ENCODE peak calls at places on chromosomes 1 and 21, in six cellular contexts. G, A, N, S, K and R are unnamed samples.

GRCh38 chr1:202578565-202578964 is 131.7 kb downstream of the SYT2 start:
- DNase-seq in N (no peak), G (peak; percentile 58), A (no peak), K (no peak), S (no peak), R (no peak)

GRCh38 chr21:25234857-25235801 is 372.2 kb downstream of the MRPL39 start:
- DNase-seq in G (no peak), K (no peak), N (no peak), A (no peak), S (no peak), R (no peak)

GRCh38 chr21:45029298-45029967 is 44.9 kb upstream of the ADARB1 start:
- DNase-seq in N (no peak), K (no peak), A (no peak), S (no peak), G (no peak), R (peak; percentile 96)

GRCh38 chr1:212074856-212075255 is 39.3 kb downstream of the DTL start:
- DNase-seq in S (no peak), A (no peak), N (no peak), G (no peak), K (no peak), R (no peak)

GRCh38 chr1:223364685-223365382 is 858 bp upstream of the SUSD4 start:
- DNase-seq in K (no peak), A (no peak), S (no peak), G (peak; percentile 11), N (no peak), R (peak; percentile 7)

GRCh38 chr1:53618218-53619087 is 120.5 kb downstream of the GLIS1 start:
- DNase-seq in S (no peak), K (no peak), N (no peak), G (no peak), A (no peak), R (no peak)

GRCh38 chr1:98981917-98982513 is 22.6 kb downstream of the PLPPR5 start:
- DNase-seq in A (no peak), G (peak; percentile 45), K (no peak), S (no peak), N (peak; percentile 89), R (no peak)

GRCh38 chr1:32199717-32200072 is 700 bp upstream of the CCDC28B start:
- DNase-seq in A (no peak), G (no peak), K (no peak), N (no peak), S (no peak), R (no peak)

GRCh38 chr1:58660105-58660504 is 39.8 kb downstream of the MYSM1 start:
- DNase-seq in S (no peak), K (no peak), A (no peak), G (no peak), N (no peak), R (no peak)

DNA sequence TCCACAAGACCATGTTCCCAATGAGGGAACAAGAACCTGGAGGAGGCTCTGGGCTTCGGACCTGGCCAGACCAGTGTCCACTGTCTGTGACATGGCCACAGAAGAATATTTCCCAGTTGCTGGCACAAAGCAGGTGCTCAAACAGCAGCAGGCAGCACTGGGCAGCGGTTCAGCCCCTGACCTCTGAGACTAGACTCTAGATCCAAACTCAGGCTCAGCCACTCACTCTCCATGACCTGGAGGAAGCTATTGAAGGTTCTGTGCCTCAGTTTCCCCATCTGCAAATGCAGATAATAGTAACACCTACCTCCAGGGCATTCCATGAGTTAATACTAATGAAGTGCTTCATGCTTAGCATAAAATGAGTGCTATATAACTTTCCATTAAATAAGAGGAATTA is 8.0 kb downstream of the TMPRSS2 start:
- DNase-seq in A (no peak), K (no peak), G (no peak), N (no peak), S (no peak), R (no peak)
- H3K4me3 ChIP-seq in A (no peak overlapping the region), K (no peak overlapping the region), G (no peak overlapping the region), N (no peak overlapping the region), S (no peak overlapping the region), R (no peak overlapping the region)

DNA sequence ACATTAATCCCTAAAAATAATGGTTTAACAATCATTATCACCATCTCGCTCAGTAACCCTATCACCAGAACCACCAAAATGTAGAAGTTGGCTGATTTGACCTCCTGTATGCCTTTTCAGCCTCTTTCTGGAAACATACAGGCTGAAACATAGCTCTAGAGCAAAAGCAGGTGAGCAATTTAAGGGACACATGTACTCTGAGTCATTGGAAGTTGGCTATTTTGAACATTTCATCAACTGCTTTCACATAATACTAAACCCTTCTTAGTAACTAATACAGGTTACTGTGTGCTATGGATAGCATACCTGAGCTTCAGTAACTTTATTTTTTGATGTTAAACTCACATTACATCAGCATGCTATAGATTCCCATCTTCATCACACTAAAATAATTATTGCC is 19.8 kb upstream of the DDAH1 start:
- DNase-seq in N (peak; percentile 54), K (no peak), G (no peak), A (no peak), S (no peak), R (no peak)
- H3K27ac ChIP-seq in N (no peak overlapping the region), K (no peak overlapping the region), G (no peak overlapping the region), A (no peak overlapping the region), S (no peak overlapping the region), R (no peak overlapping the region)

DNA sequence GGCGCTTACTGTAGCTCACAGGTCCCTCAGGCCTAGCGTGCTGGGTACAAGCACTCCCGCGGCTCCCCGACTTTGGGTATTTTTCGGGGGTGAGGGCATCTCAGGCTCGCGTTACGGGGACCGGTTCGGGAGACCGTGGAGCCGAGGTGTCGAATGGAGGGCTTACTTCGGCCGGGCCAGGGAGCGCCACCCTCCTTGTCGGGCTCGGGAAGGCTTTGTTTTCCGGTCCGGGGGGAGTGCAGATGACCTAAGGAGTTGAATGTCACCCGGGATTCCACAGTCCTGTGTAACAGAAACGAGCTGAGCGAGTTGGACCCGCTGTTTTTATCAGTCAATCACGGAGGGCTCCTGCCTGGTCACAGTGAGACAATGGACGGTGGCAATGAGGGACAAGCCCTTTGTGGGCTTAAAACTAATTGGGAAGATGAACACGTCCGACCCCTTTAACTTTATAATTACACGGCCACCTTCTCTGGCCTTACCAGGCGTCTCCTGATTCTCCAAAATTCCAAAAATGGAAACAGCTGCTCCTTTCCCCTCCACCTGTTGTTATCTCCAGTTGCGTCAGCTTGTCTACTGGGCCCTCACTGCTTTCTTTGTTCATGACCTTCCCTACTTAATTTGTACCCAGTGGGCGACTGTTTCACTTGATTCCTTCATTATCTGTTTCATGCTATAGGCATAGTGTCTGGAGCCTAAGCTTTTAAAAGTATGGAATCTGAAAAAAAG is 912 bp upstream of the TRIM45 start:
- DNase-seq in N (no peak), G (no peak), S (no peak), K (no peak), A (no peak), R (no peak)
- TF ChIP-seq CTCF in N (peak; percentile 8), G (no peak), S (no peak), K (peak; percentile 6), A (no peak), R (no peak)

GRCh38 chr1:109649380-109649987 is 6.4 kb upstream of the GSTM4 start:
- DNase-seq in A (no peak), N (peak; percentile 37), K (no peak), S (peak; percentile 4), G (peak; percentile 34), R (no peak)
- H3K4me3 ChIP-seq in A (peak overlapping the region; percentile 21), N (peak overlapping the region; percentile 66), K (no peak overlapping the region), S (no peak overlapping the region), G (no peak overlapping the region), R (no peak overlapping the region)

GRCh38 chr1:15758537-15758936 is at the start of gene FBLIM1:
- DNase-seq in N (peak; percentile 29), A (no peak), G (peak; percentile 43), K (no peak), S (no peak), R (peak; percentile 51)
- H3K27ac ChIP-seq in N (peak within 1 kb of the TSS; percentile 21), A (peak within 1 kb of the TSS; percentile 99), G (peak within 1 kb of the TSS; percentile 57), K (peak within 1 kb of the TSS; percentile 76), S (peak within 1 kb of the TSS; percentile 84), R (peak within 1 kb of the TSS; percentile 45)